ENCODE peak calls at places on chromosomes 2 and 18, in six cellular contexts. Y is heart left ventricle, R is left ventricle myocardium inferior, L is heart right ventricle, V is prostate gland, D is colonic mucosa. K is an unnamed sample.

GRCh38 chr2:130806370-130806769 is 30.3 kb upstream of the ARHGEF4 start:
- DNase-seq in Y (no peak), R (no peak), L (no peak), V (no peak), D (no peak), K (no peak)

GRCh38 chr2:189933911-189934399 is 128.6 kb downstream of the MSTN start:
- DNase-seq in Y (no peak), R (no peak), L (no peak), V (no peak), D (no peak), K (peak)

GRCh38 chr2:231348173-231348572 is 47.3 kb upstream of the B3GNT7 start:
- DNase-seq in Y (no peak), R (no peak), L (no peak), V (no peak), D (no peak), K (no peak)

GRCh38 chr2:67272195-67272594 is 124.9 kb upstream of the ETAA1 start:
- DNase-seq in Y (no peak), R (no peak), L (no peak), V (no peak), D (no peak), K (no peak)

GRCh38 chr2:27080140-27080469 is 1.7 kb downstream of the EMILIN1 start:
- DNase-seq in Y (no peak), R (no peak), L (no peak), V (no peak), D (no peak), K (no peak)

GRCh38 chr2:129491251-129491817 is 488.1 kb upstream of the RAB6C start:
- DNase-seq in Y (no peak), R (no peak), L (no peak), V (no peak), D (no peak), K (no peak)

GRCh38 chr2:68448671-68449394 is 18.3 kb downstream of the FBXO48 start:
- DNase-seq in Y (no peak), R (no peak), L (no peak), V (no peak), D (no peak), K (no peak)

GRCh38 chr2:201507725-201508124 is 56.2 kb downstream of the STRADB start:
- DNase-seq in Y (no peak), R (no peak), L (no peak), V (no peak), D (no peak), K (no peak)

DNA sequence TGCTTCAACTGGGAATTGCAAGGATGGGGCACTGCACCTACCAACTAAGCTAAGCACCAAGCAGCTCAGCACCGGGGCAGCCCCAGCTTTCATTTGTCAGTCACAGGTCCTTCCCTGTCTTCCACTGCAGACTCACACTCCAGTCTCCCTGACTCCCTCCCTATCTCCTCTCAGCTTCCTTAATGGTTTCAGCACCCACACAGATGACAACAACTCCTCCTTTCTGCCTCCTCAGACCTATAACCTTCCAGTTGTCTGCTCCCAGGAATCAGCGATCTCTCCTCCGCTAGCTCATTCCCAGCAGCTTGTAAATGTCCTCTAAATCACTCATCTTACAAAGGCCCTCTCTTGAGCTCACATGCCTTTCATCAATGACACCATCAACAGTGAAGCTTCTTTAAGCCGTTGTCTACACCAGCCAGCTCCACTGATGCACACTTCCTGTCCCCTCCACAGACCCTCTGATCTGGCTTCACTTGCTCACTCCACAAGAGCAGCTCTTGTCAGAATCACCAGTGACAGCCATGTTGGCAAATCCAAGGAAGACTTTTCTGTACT is 32.1 kb downstream of the CLASP1 start:
- DNase-seq in Y (no peak), R (no peak), L (no peak), V (no peak), D (no peak), K (no peak)
- H3K4me3 ChIP-seq in Y (no peak), R (no peak), L (no peak), V (no peak), D (no peak), K (no peak)

DNA sequence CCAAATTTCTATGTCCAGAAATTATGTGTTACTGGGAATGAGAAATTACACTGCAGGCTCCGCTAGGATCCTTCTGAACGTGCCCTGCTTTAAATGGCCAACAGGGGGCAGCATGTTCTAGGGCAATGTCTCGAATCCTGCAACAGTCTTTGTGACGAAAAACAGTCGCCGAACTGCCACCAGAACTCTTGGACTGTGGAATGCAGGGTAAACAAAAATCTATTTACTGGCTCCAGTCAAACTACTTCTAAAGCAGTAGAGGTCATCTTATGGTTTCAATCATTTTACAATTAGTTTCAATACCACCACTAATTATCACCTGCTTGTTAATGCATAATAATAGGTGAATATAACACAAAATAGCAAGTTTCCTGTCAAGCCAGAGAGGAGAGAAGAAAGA is 9.8 kb upstream of the ZNF397 start:
- DNase-seq in Y (peak), R (peak), L (peak), V (peak), D (peak), K (peak)
- H3K4me3 ChIP-seq in Y (no peak), R (peak), L (no peak), V (no peak), D (no peak), K (no peak)

GRCh38 chr2:178476477-178476876 is 1.9 kb downstream of the FKBP7 start:
- DNase-seq in Y (no peak), R (no peak), L (no peak), V (no peak), D (no peak), K (no peak)
- H3K4me3 ChIP-seq in Y (no peak), R (no peak), L (no peak), V (no peak), D (no peak), K (peak)

GRCh38 chr2:132373391-132374135 is 43.0 kb upstream of the GPR39 start:
- DNase-seq in Y (no peak), R (no peak), L (no peak), V (no peak), D (no peak), K (no peak)

GRCh38 chr2:132374961-132375360 is 41.6 kb upstream of the GPR39 start:
- DNase-seq in Y (no peak), R (no peak), L (no peak), V (no peak), D (no peak), K (no peak)

GRCh38 chr2:132374151-132374550 is 42.5 kb upstream of the GPR39 start:
- DNase-seq in Y (no peak), R (no peak), L (no peak), V (no peak), D (no peak), K (no peak)

GRCh38 chr2:132372276-132372675 is 44.3 kb upstream of the GPR39 start:
- DNase-seq in Y (no peak), R (no peak), L (no peak), V (no peak), D (no peak), K (no peak)

DNA sequence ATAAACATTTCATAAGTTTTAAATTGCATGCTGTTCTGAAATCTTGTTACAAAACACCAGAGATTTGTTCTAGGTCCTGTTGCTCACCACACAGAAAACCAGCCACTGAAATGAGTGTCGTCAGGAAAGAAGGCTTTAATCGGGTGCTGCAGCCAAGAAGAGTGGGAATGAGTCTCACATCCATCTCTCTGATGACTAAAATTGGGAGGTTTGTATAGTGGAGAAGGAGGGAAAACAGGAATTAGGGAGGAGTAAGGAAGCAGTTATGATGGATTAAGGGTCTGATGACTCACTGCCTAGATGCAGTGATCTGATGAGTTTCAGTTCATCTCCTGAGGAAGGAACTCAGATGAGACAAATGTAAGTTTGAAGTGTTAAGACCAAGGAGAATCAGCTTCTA is 42.1 kb upstream of the GPR39 start:
- DNase-seq in Y (no peak), R (no peak), L (no peak), V (no peak), D (no peak), K (no peak)
- H3K4me3 ChIP-seq in Y (no peak), R (no peak), L (no peak), V (no peak), D (no peak), K (no peak)

DNA sequence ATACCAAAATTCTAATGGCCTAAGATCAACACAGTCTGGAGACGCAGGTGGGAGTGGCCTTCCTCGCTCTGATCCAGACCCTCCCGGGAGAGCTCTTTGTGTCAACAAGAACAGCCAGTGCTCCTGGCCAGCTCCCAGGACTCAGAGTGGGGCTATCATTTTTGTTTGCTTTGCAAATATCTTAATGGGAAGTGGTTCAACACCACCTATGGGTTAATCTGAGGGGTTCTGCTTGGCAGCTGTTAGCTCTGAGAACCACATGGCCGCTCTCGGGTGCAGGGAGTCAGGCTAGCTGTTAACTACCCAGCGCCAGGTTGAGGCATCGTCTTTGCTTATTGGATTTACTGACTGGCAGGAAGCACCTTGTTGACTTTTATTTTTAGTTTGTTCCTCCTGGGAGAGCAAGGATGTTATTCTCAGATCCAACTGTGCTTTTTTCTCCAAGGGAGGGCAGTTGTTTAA is 184.8 kb upstream of the SP5 start:
- DNase-seq in Y (peak), R (peak), L (peak), V (peak), D (peak), K (no peak)
- H3K4me3 ChIP-seq in Y (no peak), R (peak), L (no peak), V (no peak), D (no peak), K (no peak)

GRCh38 chr2:46545015-46545839 is 65.9 kb downstream of the TMEM247 start:
- DNase-seq in Y (no peak), R (no peak), L (no peak), V (no peak), D (no peak), K (no peak)
- H3K4me3 ChIP-seq in Y (no peak), R (peak), L (no peak), V (no peak), D (no peak), K (no peak)

GRCh38 chr2:238420878-238421694 is 5.6 kb upstream of the ASB1 start:
- DNase-seq in Y (no peak), R (no peak), L (no peak), V (no peak), D (no peak), K (no peak)
- H3K4me3 ChIP-seq in Y (no peak), R (no peak), L (no peak), V (no peak), D (no peak), K (no peak)

GRCh38 chr2:113175736-113176695 is 2.2 kb downstream of the PSD4 start:
- DNase-seq in Y (no peak), R (no peak), L (no peak), V (no peak), D (no peak), K (no peak)
- H3K4me3 ChIP-seq in Y (no peak), R (no peak), L (no peak), V (no peak), D (peak), K (no peak)

GRCh38 chr2:237701859-237702370 is 74.5 kb downstream of the LRRFIP1 start:
- DNase-seq in Y (no peak), R (no peak), L (no peak), V (no peak), D (no peak), K (no peak)
- H3K4me3 ChIP-seq in Y (no peak), R (peak), L (no peak), V (no peak), D (no peak), K (no peak)

K was measured in HFF-Myc.